ENCODE peak calls at places on chromosomes 16 and 17, in four cellular contexts. W is cardiac muscle cell; E is CD8-positive, alpha-beta memory T cell; I is ovary. R is an unnamed sample.

GRCh38 chr16:64408699-64409098 is 713.2 kb downstream of the CDH11 start:
- DNase-seq in W (no peak), E (no peak), I (no peak), R (no peak)

GRCh38 chr17:40121191-40121885 is 433 bp upstream of the MSL1 start:
- DNase-seq in W (peak; percentile 65), E (no peak), I (peak; percentile 72), R (peak; percentile 65)

GRCh38 chr16:84186685-84187437 is at the start of gene TAF1C:
- DNase-seq in W (peak; percentile 95), E (peak; percentile 84), I (peak; percentile 87), R (peak; percentile 92)

GRCh38 chr17:19376799-19377198 is 1.5 kb upstream of the MAPK7 start:
- DNase-seq in W (no peak), E (no peak), I (no peak), R (peak; percentile 9)

GRCh38 chr17:74455025-74455585 is 11.3 kb upstream of the CD300A start:
- DNase-seq in W (no peak), E (no peak), I (peak; percentile 42), R (no peak)

GRCh38 chr16:68259007-68259406 is 5.3 kb upstream of the SLC7A6 start:
- DNase-seq in W (no peak), E (no peak), I (no peak), R (no peak)

GRCh38 chr16:89575247-89576172 is at the start of gene CPNE7:
- DNase-seq in W (peak; percentile 43), E (no peak), I (no peak), R (no peak)

GRCh38 chr16:12500771-12501170 is 302.9 kb downstream of the CPPED1 start:
- DNase-seq in W (no peak), E (no peak), I (no peak), R (no peak)

GRCh38 chr17:60665602-60666001 is 12.0 kb upstream of the BCAS3 start:
- DNase-seq in W (no peak), E (no peak), I (no peak), R (no peak)

GRCh38 chr17:67448449-67448848 is 71.4 kb downstream of the PITPNC1 start:
- DNase-seq in W (no peak), E (no peak), I (no peak), R (no peak)

GRCh38 chr17:69539274-69539673 is 124.8 kb downstream of the MAP2K6 start:
- DNase-seq in W (no peak), E (no peak), I (no peak), R (no peak)

GRCh38 chr17:50107790-50108414 is 12.8 kb downstream of the PDK2 start:
- DNase-seq in W (no peak), E (no peak), I (no peak), R (no peak)

GRCh38 chr17:38911081-38911730 is 14.2 kb upstream of the LASP1NB start:
- DNase-seq in W (no peak), E (no peak), I (peak; percentile 10), R (peak; percentile 12)

GRCh38 chr17:29147682-29148081 is 32.5 kb downstream of the MYO18A start:
- DNase-seq in W (no peak), E (no peak), I (no peak), R (no peak)

GRCh38 chr16:53766304-53767016 is 62.5 kb downstream of the FTO start:
- DNase-seq in W (no peak), E (no peak), I (no peak), R (no peak)

GRCh38 chr16:83669456-83669855 is 138.3 kb upstream of the HSBP1 start:
- DNase-seq in W (no peak), E (no peak), I (no peak), R (no peak)

DNA sequence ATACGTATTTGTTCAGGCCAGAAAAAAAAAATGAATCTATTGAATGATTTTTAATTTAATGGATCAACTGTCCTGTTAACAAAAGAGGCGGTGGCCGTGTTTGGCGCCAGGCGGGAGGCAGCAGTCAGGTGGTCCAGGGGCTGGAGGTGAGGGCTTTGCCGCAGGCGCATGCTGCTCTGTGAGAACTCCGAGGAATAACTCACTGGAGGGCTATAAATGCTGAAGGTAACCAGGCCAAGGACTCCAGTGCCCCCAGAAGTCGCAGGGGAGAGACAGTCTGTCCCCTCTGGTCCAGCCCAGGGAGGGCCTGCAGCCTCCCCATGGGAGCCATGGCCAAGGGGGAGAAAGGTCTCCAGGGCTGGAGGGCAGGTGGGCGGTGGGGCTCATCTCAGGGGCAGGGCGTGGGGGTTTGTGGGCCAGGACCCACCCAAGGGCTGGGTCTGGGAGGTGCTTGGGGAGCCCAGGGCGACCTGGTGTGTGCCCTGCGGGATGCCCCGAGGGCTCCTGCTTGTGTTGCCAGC is 7.1 kb upstream of the BAHCC1 start:
- DNase-seq in W (no peak), E (no peak), I (no peak), R (no peak)
- H3K27me3 ChIP-seq in W (no peaks in the 10 kb centered on the region), E (peaks cover 54% of the 10 kb centered on the region), I (no peaks in the 10 kb centered on the region), R (no peaks in the 10 kb centered on the region)

GRCh38 chr17:804541-805435 is 22.6 kb downstream of the MRM3 start:
- DNase-seq in W (no peak), E (no peak), I (no peak), R (no peak)

GRCh38 chr17:802901-803881 is 21.0 kb downstream of the MRM3 start:
- DNase-seq in W (no peak), E (no peak), I (no peak), R (no peak)

GRCh38 chr17:806346-807145 is 24.4 kb downstream of the MRM3 start:
- DNase-seq in W (no peak), E (no peak), I (no peak), R (no peak)

GRCh38 chr17:808003-808294 is 25.8 kb downstream of the MRM3 start:
- DNase-seq in W (no peak), E (no peak), I (no peak), R (no peak)

DNA sequence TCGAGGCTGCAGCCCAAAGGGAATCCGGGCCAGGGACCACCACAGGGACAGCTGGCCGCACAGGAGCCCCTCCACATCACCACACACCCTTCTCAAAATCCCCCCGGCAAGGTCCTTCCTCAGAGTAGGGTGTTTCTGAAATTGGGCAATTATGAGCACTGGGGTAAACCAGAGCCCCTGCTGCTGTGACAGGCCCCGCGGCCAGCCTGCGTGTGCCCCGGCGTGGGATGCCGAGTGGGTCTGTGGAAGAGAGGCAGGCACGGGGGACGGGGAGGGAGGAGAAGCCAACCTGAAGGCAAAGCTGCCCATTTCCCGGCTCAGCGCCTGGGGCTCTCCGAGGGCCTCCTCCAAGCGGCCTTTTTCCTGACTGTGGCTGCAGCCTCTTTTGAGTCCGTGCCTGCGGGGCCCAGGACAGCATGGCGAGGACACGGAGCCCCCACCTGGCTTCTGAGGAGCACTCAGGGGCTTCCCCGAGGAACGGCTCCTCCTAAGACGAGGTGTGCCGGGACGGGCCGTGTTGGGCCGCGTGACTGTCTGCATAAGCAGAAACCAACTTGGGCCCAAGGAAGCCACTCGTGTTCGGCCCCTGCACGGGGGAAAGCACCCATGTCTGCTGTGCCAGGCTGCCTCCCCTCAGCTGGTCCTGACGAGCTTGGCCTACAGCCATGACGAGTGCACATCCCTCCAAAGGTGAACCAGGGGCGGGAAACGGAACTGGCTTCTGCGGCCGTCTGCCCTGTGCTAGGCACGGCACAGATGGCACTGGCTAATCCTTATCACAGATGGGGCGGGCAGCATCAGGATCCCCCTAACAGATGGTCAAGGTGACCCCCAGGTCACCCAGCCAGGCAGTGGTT is 25.2 kb downstream of the MRM3 start:
- DNase-seq in W (no peak), E (no peak), I (no peak), R (no peak)
- H3K27ac ChIP-seq in W (no peak overlapping the region), E (no peak overlapping the region), I (no peak overlapping the region), R (no peak overlapping the region)

GRCh38 chr16:55820615-55821014 is 12.3 kb downstream of the CES1 start:
- DNase-seq in W (no peak), E (no peak), I (no peak), R (no peak)

GRCh38 chr16:55811811-55812210 is 21.1 kb downstream of the CES1 start:
- DNase-seq in W (no peak), E (no peak), I (no peak), R (no peak)

GRCh38 chr16:55817236-55817912 is 15.5 kb downstream of the CES1 start:
- DNase-seq in W (no peak), E (no peak), I (no peak), R (no peak)

GRCh38 chr16:55812951-55813350 is 19.9 kb downstream of the CES1 start:
- DNase-seq in W (no peak), E (no peak), I (no peak), R (no peak)

GRCh38 chr16:55815320-55815719 is 17.6 kb downstream of the CES1 start:
- DNase-seq in W (no peak), E (no peak), I (no peak), R (no peak)
- H3K27me3 ChIP-seq in W (no peaks in the 10 kb centered on the region), E (no peaks in the 10 kb centered on the region), I (no peaks in the 10 kb centered on the region), R (no peaks in the 10 kb centered on the region)

DNA sequence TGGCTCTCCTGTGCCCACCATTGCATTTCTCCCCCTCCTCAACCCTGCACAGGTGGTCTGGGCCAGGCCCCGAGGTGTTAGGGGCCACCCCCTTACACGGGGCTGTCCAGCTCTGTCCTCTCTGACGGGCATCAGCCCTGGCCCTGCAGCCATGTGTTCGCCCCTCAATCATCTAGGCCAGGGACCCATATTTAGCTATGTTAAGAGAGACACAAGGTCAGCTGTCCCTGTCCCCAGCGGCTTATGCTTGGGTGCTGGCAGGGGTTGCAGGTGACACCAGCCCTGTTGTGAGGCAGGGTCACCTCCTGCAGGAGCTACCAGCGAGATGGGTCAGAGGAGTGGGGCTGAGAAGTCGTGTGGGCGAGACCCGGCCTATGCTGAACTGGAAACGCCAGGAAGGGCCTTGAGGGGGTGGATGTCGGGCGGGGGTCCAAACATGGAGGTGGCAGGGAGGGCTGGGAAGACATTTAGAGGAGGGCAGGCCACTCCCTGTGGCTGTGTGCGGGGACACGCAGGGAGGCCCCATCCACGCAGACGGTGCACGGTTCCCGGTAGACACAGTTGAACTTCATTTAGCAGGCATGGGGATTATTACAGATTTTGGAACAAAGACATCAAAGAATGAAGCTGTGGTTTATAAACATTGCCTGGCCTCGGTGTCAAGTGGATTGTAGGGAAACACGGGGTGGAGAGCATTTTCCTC is 133.2 kb upstream of the CHMP6 start:
- DNase-seq in W (no peak), E (no peak), I (no peak), R (no peak)
- H3K27ac ChIP-seq in W (no peak overlapping the region), E (no peak overlapping the region), I (no peak overlapping the region), R (no peak overlapping the region)

GRCh38 chr17:8056976-8057625 is 18.2 kb downstream of the ALOX15B start:
- DNase-seq in W (no peak), E (no peak), I (no peak), R (peak; percentile 7)
- H3K27me3 ChIP-seq in W (peaks cover 45% of the 10 kb centered on the region), E (peaks cover 14% of the 10 kb centered on the region), I (no peaks in the 10 kb centered on the region), R (peaks cover 4% of the 10 kb centered on the region)

GRCh38 chr16:70692130-70692470 is 6.2 kb upstream of the MTSS2 start:
- DNase-seq in W (no peak), E (no peak), I (no peak), R (no peak)
- H3K27ac ChIP-seq in W (peak overlapping the region; percentile 99), E (no peak overlapping the region), I (peak overlapping the region; percentile 79), R (peak overlapping the region; percentile 93)

DNA sequence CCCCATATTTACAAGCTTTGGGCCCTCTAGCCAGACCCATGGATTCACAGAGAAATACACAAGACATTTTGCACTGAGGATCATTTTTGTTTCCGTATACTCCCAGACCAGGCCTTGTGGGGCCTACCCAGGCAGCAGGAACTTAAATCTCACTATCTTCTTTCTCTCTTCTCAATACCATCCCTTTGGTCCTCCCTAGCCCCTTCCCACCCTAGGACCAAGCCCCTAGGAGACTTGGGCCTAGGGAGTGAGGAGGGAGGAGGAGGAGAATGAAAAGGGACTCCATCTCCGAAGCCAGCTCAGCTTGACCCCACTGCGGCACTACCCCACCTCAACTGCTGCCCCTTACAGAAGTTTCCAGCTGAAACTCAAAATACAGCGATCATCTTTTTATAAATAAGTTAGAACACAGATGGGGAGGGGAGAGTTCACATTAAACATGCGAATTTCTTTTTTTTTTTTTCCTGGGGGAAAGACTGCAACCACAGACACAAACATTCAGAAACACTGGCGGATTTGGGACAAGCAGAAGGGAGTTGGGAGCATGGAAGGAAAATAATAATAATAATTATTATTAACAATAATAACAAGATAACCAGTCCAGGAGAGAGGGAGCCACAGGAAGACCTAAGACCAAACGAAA is 1.5 kb upstream of the HOXB3 start:
- DNase-seq in W (no peak), E (no peak), I (no peak), R (no peak)
- H3K27me3 ChIP-seq in W (peaks cover 100% of the 10 kb centered on the region), E (peaks cover 42% of the 10 kb centered on the region), I (peaks cover 2% of the 10 kb centered on the region), R (peaks cover 52% of the 10 kb centered on the region)

GRCh38 chr17:2095536-2095910 is 40.6 kb downstream of the HIC1 start:
- DNase-seq in W (no peak), E (no peak), I (no peak), R (no peak)
- H3K27ac ChIP-seq in W (peak overlapping the region; percentile 52), E (no peak overlapping the region), I (no peak overlapping the region), R (peak overlapping the region; percentile 58)